ENCODE peak calls at places on chromosomes 3 and 15, in seven cellular contexts. U, Q, S, A, O, I and T are unnamed samples.

GRCh38 chr3:16050641-16051467 is 123.6 kb upstream of the GALNT15 start:
- DNase-seq in U (no peak), Q (peak; percentile 21), S (no peak), A (no peak), I (no peak), O (no peak), T (no peak)

GRCh38 chr15:44726568-44727461 is 9.5 kb upstream of the TRIM69 start:
- DNase-seq in S (peak; percentile 92), Q (peak; percentile 95), U (peak; percentile 52), O (peak; percentile 82), I (peak; percentile 95), A (peak; percentile 54), T (no peak)

GRCh38 chr15:89362203-89363101 is 27.8 kb upstream of the POLG start:
- DNase-seq in Q (no peak), S (no peak), I (no peak), A (peak; percentile 35), U (no peak), O (no peak), T (peak; percentile 32)

GRCh38 chr3:20539666-20540460 is 353.9 kb upstream of the SGO1 start:
- DNase-seq in I (no peak), A (no peak), Q (no peak), S (no peak), O (no peak), U (no peak), T (no peak)

GRCh38 chr3:169508426-169508825 is 155.1 kb downstream of the MECOM start:
- DNase-seq in U (no peak), A (no peak), S (no peak), Q (peak; percentile 2), O (no peak), I (no peak), T (no peak)

GRCh38 chr3:42505849-42506410 is 3.5 kb downstream of the VIPR1 start:
- DNase-seq in A (no peak), Q (no peak), S (no peak), U (no peak), O (no peak), I (no peak), T (no peak)

GRCh38 chr3:40309925-40310635 is 573 bp downstream of the EIF1B start:
- DNase-seq in U (no peak), S (peak; percentile 32), A (peak; percentile 52), I (no peak), Q (peak; percentile 69), O (peak; percentile 60), T (peak; percentile 69)

GRCh38 chr3:113264249-113264648 is 52.9 kb downstream of the BOC start:
- DNase-seq in S (no peak), Q (no peak), U (no peak), I (no peak), O (no peak), A (peak; percentile 81), T (peak; percentile 89)

GRCh38 chr3:189773056-189773455 is 141.9 kb downstream of the TP63 start:
- DNase-seq in Q (peak; percentile 80), S (peak; percentile 53), U (no peak), A (no peak), O (peak; percentile 10), I (no peak), T (no peak)

GRCh38 chr15:93477188-93477587 is 388.2 kb upstream of the RGMA start:
- DNase-seq in Q (no peak), I (no peak), O (no peak), A (peak; percentile 91), U (no peak), S (no peak), T (peak; percentile 90)

GRCh38 chr15:78453447-78453846 is 15.4 kb downstream of the IREB2 start:
- DNase-seq in U (no peak), Q (no peak), S (no peak), O (no peak), I (no peak), A (no peak), T (no peak)

GRCh38 chr15:24761704-24762302 is 86.2 kb downstream of the NPAP1 start:
- DNase-seq in O (no peak), A (peak; percentile 39), I (peak; percentile 24), Q (peak; percentile 51), U (no peak), S (peak; percentile 17), T (no peak)

GRCh38 chr3:35946857-35947514 is 307.7 kb downstream of the ARPP21 start:
- DNase-seq in S (no peak), U (no peak), O (peak; percentile 29), Q (no peak), I (no peak), A (no peak), T (no peak)

GRCh38 chr3:39531681-39532080 is 64.2 kb downstream of the MOBP start:
- DNase-seq in S (peak; percentile 51), I (no peak), U (peak; percentile 21), A (no peak), O (peak; percentile 62), Q (peak; percentile 73), T (no peak)

GRCh38 chr3:197340521-197340871 is 42.1 kb upstream of the DLG1 start:
- DNase-seq in S (no peak), Q (no peak), I (no peak), O (no peak), A (no peak), U (no peak), T (no peak)

GRCh38 chr3:137792633-137793271 is 28.6 kb downstream of the SOX14 start:
- DNase-seq in Q (peak; percentile 66), I (peak; percentile 66), A (peak; percentile 85), U (peak; percentile 34), S (peak; percentile 15), O (peak; percentile 56), T (peak; percentile 73)

GRCh38 chr3:104460477-104461406 is 906.0 kb upstream of the ALCAM start:
- DNase-seq in Q (peak; percentile 58), I (peak; percentile 76), S (peak; percentile 77), U (peak; percentile 35), A (peak; percentile 84), O (peak; percentile 54), T (peak; percentile 53)

GRCh38 chr15:81959196-81959595 is 86.6 kb downstream of the MEX3B start:
- DNase-seq in A (no peak), S (peak; percentile 50), O (no peak), I (no peak), U (no peak), Q (no peak), T (no peak)

GRCh38 chr3:57226156-57226555 is 1.4 kb upstream of the APPL1 start:
- DNase-seq in I (no peak), S (no peak), O (no peak), A (no peak), U (no peak), Q (no peak), T (no peak)

GRCh38 chr3:57224856-57225255 is 2.7 kb upstream of the APPL1 start:
- DNase-seq in U (no peak), I (peak; percentile 56), S (peak; percentile 17), O (no peak), Q (peak; percentile 36), A (no peak), T (no peak)

GRCh38 chr3:57227204-57227929 is at the start of gene APPL1:
- DNase-seq in I (peak; percentile 94), Q (peak; percentile 96), O (peak; percentile 96), S (peak; percentile 95), U (peak; percentile 75), A (peak; percentile 94), T (peak; percentile 98)

DNA sequence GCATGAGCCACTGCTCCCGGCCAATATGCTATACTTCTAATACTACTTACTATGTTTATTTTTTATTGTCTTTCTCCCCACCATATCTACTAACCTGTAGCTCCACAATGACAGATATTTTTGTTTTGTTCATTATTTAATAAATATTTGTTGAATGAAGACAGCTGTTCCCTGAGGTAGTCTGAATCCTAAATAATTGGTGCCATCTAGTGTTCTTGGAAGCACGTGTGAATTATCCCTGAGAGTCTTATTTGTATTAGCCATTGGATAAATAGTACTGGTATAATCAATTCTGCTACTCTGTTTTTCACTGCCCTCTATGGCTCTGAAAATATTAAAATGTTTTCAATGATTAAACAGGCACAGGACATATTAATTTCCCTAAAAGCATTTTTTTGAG is 5.6 kb upstream of the APPL1 start:
- DNase-seq in O (peak; percentile 16), A (peak; percentile 49), U (no peak), I (no peak), Q (peak; percentile 61), S (peak; percentile 62), T (peak; percentile 36)
- TF ChIP-seq EZH2phosphoT487 in O (no peak), A (no peak), U (no peak), I (no peak), Q (no peak), S (no peak), T (no peak)

DNA sequence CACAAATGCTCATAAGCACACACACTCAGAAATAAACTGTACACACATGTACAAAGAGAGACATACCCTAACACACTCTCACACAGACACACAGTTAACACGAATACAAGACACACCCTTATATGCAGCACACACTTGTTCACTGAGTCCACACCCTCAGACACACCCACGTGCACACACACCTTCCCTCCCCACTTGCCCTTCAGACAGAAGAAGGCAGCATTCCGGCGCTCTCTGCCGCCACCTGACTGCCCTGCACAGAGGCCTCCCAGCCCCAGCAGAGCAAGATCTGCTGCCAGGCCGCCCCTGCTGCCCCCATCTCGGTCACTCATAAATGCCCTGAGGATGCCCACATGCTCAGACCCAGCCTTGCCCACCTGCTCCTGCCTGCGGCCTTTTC is 71.0 kb downstream of the EPHB3 start:
- DNase-seq in A (no peak), Q (no peak), O (peak; percentile 52), I (no peak), S (no peak), U (no peak), T (no peak)
- H3K27ac ChIP-seq in A (no peak overlapping the region), Q (no peak overlapping the region), O (no peak overlapping the region), I (no peak overlapping the region), S (no peak overlapping the region), U (no peak overlapping the region), T (no peak overlapping the region)

DNA sequence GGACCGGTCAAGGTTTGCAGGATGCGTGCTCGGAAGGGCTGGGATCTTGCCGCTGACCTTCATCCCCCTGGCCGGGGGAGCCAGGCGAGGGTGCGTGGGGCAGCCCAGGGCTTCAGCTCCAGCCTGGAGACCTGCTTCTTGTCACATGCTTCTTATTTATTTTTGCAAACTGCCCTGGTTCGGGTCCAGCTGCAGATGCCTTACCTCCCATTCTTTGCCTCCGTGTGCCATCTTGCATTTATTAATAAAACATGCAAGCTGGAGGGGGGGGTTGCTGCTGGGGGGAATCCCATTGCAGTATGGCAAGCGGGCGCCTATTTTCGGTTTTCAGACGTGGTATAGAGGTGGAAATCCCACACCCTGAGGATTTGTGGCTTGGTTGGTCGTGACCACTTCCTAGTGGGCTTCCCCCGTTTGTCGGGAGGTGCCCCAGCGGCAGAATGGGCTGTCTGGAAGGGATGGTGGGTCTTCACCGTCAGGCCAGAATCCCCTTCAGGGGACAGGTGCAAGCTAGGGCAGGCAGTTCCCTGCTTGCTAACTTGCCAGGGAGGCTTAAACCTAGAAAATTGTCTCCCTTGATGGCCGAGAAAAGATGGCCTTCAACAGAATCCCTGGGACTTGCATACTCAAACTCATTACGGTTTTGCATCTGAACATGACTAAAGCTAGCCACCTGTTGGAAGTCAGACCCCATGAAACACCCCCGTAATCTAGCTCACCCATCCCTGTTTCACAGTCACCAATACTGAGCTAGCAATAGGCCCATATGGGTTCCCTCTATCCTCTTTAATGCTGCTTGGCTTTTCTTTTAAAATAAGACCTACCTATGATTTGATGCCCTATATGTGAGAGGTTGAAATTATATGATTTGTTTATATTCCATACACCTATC is 559 bp downstream of the TMEM266 start:
- DNase-seq in I (peak; percentile 30), U (no peak), Q (no peak), S (no peak), A (no peak), O (no peak), T (no peak)
- TF ChIP-seq EZH2 in I (no peak), U (no peak), Q (no peak), S (no peak), A (no peak), O (no peak), T (no peak)

DNA sequence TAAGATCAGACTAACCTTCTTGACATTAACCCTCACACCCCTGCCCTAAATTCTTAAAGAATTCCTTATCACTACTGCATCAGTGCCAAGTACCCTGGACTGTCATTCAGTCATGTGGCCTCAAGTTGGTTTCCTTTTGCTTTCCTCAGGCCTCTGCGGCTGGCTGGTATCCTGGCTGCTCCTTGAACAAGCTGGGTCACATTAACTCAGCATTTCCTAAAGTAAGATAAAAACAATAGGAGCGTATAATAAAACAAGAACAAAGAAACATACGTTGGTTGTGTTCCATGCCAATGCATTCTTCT is 31.1 kb upstream of the ARHGEF26 start:
- DNase-seq in I (no peak), O (peak; percentile 16), S (peak; percentile 8), Q (no peak), U (no peak), A (no peak), T (no peak)
- TF ChIP-seq EZH2phosphoT487 in I (no peak), O (no peak), S (no peak), Q (no peak), U (no peak), A (no peak), T (no peak)